ENCODE peak calls at places on chromosomes 1 and 21, in six cellular contexts. D is stimulated activated CD8-positive, alpha-beta memory T cell treated with anti-CD3 and anti-CD28 coated beads, Interleukin-4, amount 100 ng/mL, for 24 hours; O is esophagus squamous epithelium; U is T-helper 2 cell; A is NCI-H774; M is ovary. G is an unnamed sample.

GRCh38 chr1:175919001-175919400 is 175.6 kb upstream of the TNR start:
- DNase-seq in D (no peak), O (no peak), U (no peak), A (no peak), M (no peak), G (no peak)

GRCh38 chr1:158830904-158831507 is at the start of gene MNDA:
- DNase-seq in D (no peak), O (no peak), U (no peak), A (no peak), M (no peak), G (no peak)

GRCh38 chr1:181033799-181034391 is at the start of gene MR1:
- DNase-seq in D (no peak), O (no peak), U (peak; percentile 95), A (peak; percentile 79), M (no peak), G (peak; percentile 96)

GRCh38 chr1:18642278-18643095 is 11.8 kb downstream of the PAX7 start:
- DNase-seq in D (no peak), O (no peak), U (no peak), A (no peak), M (no peak), G (no peak)

GRCh38 chr1:244653439-244654283 is 735 bp downstream of the DESI2 start:
- DNase-seq in D (no peak), O (no peak), U (no peak), A (no peak), M (peak; percentile 67), G (peak; percentile 59)

GRCh38 chr1:74222701-74223100 is 12.5 kb upstream of the TNNI3K start:
- DNase-seq in D (no peak), O (no peak), U (no peak), A (no peak), M (no peak), G (no peak)

GRCh38 chr1:59332983-59333382 is 36.1 kb downstream of the FGGY start:
- DNase-seq in D (no peak), O (no peak), U (peak; percentile 83), A (no peak), M (no peak), G (no peak)

GRCh38 chr1:208207388-208208131 is 36.6 kb downstream of the PLXNA2 start:
- DNase-seq in D (no peak), O (no peak), U (no peak), A (peak; percentile 50), M (no peak), G (no peak)

GRCh38 chr1:3641816-3642215 is 8.1 kb downstream of the WRAP73 start:
- DNase-seq in D (no peak), O (no peak), U (no peak), A (no peak), M (peak; percentile 3), G (no peak)

GRCh38 chr21:29105218-29105617 is 25.2 kb upstream of the MAP3K7CL start:
- DNase-seq in D (no peak), O (no peak), U (no peak), A (no peak), M (no peak), G (no peak)

GRCh38 chr1:55040953-55041494 is 1.7 kb downstream of the PCSK9 start:
- DNase-seq in D (no peak), O (no peak), U (no peak), A (no peak), M (no peak), G (no peak)

GRCh38 chr1:216462061-216462775 is 39.0 kb upstream of the USH2A start:
- DNase-seq in D (no peak), O (no peak), U (no peak), A (no peak), M (no peak), G (no peak)

GRCh38 chr21:38888956-38889605 is 83.4 kb downstream of the ETS2 start:
- DNase-seq in D (no peak), O (no peak), U (no peak), A (no peak), M (no peak), G (no peak)

GRCh38 chr1:2580691-2581090 is 5.9 kb upstream of the PRXL2B start:
- DNase-seq in D (no peak), O (no peak), U (no peak), A (no peak), M (no peak), G (no peak)

GRCh38 chr1:36320291-36320758 is 3.1 kb downstream of the EVA1B start:
- DNase-seq in D (no peak), O (no peak), U (no peak), A (no peak), M (peak; percentile 74), G (peak; percentile 64)

GRCh38 chr21:26843912-26844257 is 1.3 kb downstream of the ADAMTS1 start:
- DNase-seq in D (no peak), O (no peak), U (no peak), A (no peak), M (no peak), G (no peak)

GRCh38 chr1:41800237-41800902 is 118.4 kb downstream of the HIVEP3 start:
- DNase-seq in D (no peak), O (no peak), U (no peak), A (no peak), M (no peak), G (no peak)

GRCh38 chr1:52904590-52905375 is 16.8 kb downstream of the ECHDC2 start:
- DNase-seq in D (no peak), O (no peak), U (peak; percentile 55), A (no peak), M (no peak), G (peak; percentile 66)

GRCh38 chr21:36207577-36208320 is 51.1 kb downstream of the DOP1B start:
- DNase-seq in D (no peak), O (no peak), U (peak; percentile 51), A (no peak), M (no peak), G (no peak)

GRCh38 chr1:104780470-104781078 is 1030.9 kb downstream of the AMY1C start:
- DNase-seq in D (no peak), O (no peak), U (no peak), A (peak; percentile 24), M (no peak), G (peak; percentile 73)

GRCh38 chr1:14115976-14116375 is 416.0 kb downstream of the PRDM2 start:
- DNase-seq in D (no peak), O (no peak), U (no peak), A (no peak), M (no peak), G (no peak)

GRCh38 chr21:35575280-35575915 is 484.9 kb downstream of the SETD4 start:
- DNase-seq in D (no peak), O (no peak), U (no peak), A (no peak), M (no peak), G (no peak)

GRCh38 chr1:206809504-206810084 is 37.3 kb upstream of the IL10 start:
- DNase-seq in D (no peak), O (no peak), U (peak; percentile 75), A (no peak), M (no peak), G (peak; percentile 63)

GRCh38 chr1:184576822-184577790 is 177.6 kb downstream of the EDEM3 start:
- DNase-seq in D (no peak), O (no peak), U (no peak), A (no peak), M (no peak), G (no peak)

GRCh38 chr1:90236493-90236892 is 241.6 kb downstream of the ZNF326 start:
- DNase-seq in D (no peak), O (no peak), U (no peak), A (no peak), M (no peak), G (no peak)

GRCh38 chr1:178540646-178541045 is 27.7 kb downstream of the TEX35 start:
- DNase-seq in D (no peak), O (no peak), U (no peak), A (no peak), M (no peak), G (no peak)

GRCh38 chr1:210099921-210100320 is 132.7 kb upstream of the SERTAD4 start:
- DNase-seq in D (no peak), O (no peak), U (no peak), A (no peak), M (no peak), G (no peak)

GRCh38 chr1:188140958-188141357 is 1312.2 kb downstream of the PLA2G4A start:
- DNase-seq in D (no peak), O (no peak), U (no peak), A (no peak), M (no peak), G (no peak)

GRCh38 chr1:53078333-53079101 is 16.5 kb downstream of the PODN start:
- DNase-seq in D (no peak), O (no peak), U (no peak), A (no peak), M (peak; percentile 31), G (no peak)

GRCh38 chr1:20993716-20994115 is 183.0 kb downstream of the EIF4G3 start:
- DNase-seq in D (no peak), O (no peak), U (no peak), A (no peak), M (no peak), G (no peak)

GRCh38 chr21:32335601-32336575 is 37.2 kb downstream of the MRAP start:
- DNase-seq in D (no peak), O (no peak), U (no peak), A (no peak), M (no peak), G (no peak)

GRCh38 chr21:38972078-38972477 is 166.3 kb downstream of the ETS2 start:
- DNase-seq in D (no peak), O (no peak), U (no peak), A (no peak), M (no peak), G (no peak)

GRCh38 chr1:47431534-47431933 is 6.3 kb upstream of the FOXD2 start:
- DNase-seq in D (no peak), O (no peak), U (no peak), A (no peak), M (no peak), G (no peak)

GRCh38 chr1:44842763-44843655 is at the start of gene PTCH2:
- DNase-seq in D (no peak), O (no peak), U (peak; percentile 22), A (peak; percentile 79), M (peak; percentile 94), G (no peak)

GRCh38 chr1:6348511-6349191 is 44.9 kb downstream of the ACOT7 start:
- DNase-seq in D (peak; percentile 34), O (no peak), U (peak; percentile 89), A (no peak), M (no peak), G (no peak)

GRCh38 chr1:203462878-203463277 is 12.7 kb upstream of the PRELP start:
- DNase-seq in D (no peak), O (no peak), U (no peak), A (no peak), M (no peak), G (no peak)